ENCODE peak calls at places on chromosomes 16 and 17, in five cellular contexts. U is endothelial cell of umbilical vein, H is SJSA1, Y is stomach, G is aorta. X is an unnamed sample.

GRCh38 chr17:43974541-43975315 is 21.0 kb upstream of the PYY start:
- DNase-seq in U (no peak), Y (no peak), G (no peak), H (no peak), X (no peak)

GRCh38 chr17:63426917-63427308 is 19.2 kb downstream of the CYB561 start:
- DNase-seq in G (no peak), H (no peak), U (no peak), Y (no peak), X (no peak)

GRCh38 chr17:19302791-19303233 is 59.7 kb downstream of the B9D1 start:
- DNase-seq in H (no peak), U (no peak), Y (no peak), G (peak; percentile 54), X (no peak)

GRCh38 chr17:2828396-2829038 is 32.3 kb downstream of the RAP1GAP2 start:
- DNase-seq in U (peak; percentile 44), G (peak; percentile 76), Y (peak; percentile 81), H (peak; percentile 48), X (peak; percentile 40)

GRCh38 chr16:24908716-24909115 is 63.0 kb downstream of the SLC5A11 start:
- DNase-seq in G (no peak), U (no peak), Y (no peak), H (no peak), X (no peak)

GRCh38 chr16:4898811-4899473 is 38.0 kb downstream of the PPL start:
- DNase-seq in Y (no peak), H (no peak), G (no peak), U (no peak), X (no peak)

GRCh38 chr17:34902761-34903325 is 58.4 kb downstream of the CCT6B start:
- DNase-seq in U (no peak), H (no peak), Y (no peak), G (no peak), X (no peak)

GRCh38 chr17:15381707-15382106 is 40.3 kb upstream of the TEKT3 start:
- DNase-seq in G (no peak), U (no peak), H (no peak), Y (no peak), X (peak; percentile 18)

GRCh38 chr16:5653041-5653440 is 555.4 kb upstream of the EEF2KMT start:
- DNase-seq in G (no peak), U (no peak), Y (no peak), H (no peak), X (no peak)

GRCh38 chr17:69609495-69610315 is 195.2 kb downstream of the MAP2K6 start:
- DNase-seq in G (no peak), H (no peak), Y (no peak), U (peak; percentile 69), X (peak; percentile 28)

GRCh38 chr17:47205419-47205963 is 3.7 kb upstream of the MYL4 start:
- DNase-seq in Y (peak; percentile 72), U (no peak), H (peak; percentile 83), G (peak; percentile 68), X (peak; percentile 80)

GRCh38 chr17:61403846-61404701 is 4.4 kb downstream of the TBX2 start:
- DNase-seq in Y (no peak), H (no peak), U (no peak), G (peak; percentile 54), X (no peak)

GRCh38 chr17:7215136-7215638 is 4.4 kb downstream of the DLG4 start:
- DNase-seq in H (no peak), Y (peak; percentile 91), G (no peak), U (no peak), X (no peak)

GRCh38 chr16:83420206-83420760 is 387.5 kb upstream of the HSBP1 start:
- DNase-seq in U (peak; percentile 22), H (peak; percentile 6), Y (no peak), G (no peak), X (peak; percentile 26)

GRCh38 chr16:4378202-4378666 is 6.6 kb downstream of the VASN start:
- DNase-seq in H (no peak), Y (no peak), U (no peak), G (peak; percentile 76), X (no peak)

GRCh38 chr17:41683441-41684007 is 5.2 kb upstream of the EIF1 start:
- DNase-seq in G (no peak), U (no peak), H (no peak), Y (no peak), X (no peak)

GRCh38 chr17:74971069-74971841 is 1.3 kb downstream of the HID1 start:
- DNase-seq in U (no peak), G (no peak), Y (no peak), H (no peak), X (no peak)

GRCh38 chr17:79952265-79952877 is 83.3 kb downstream of the TBC1D16 start:
- DNase-seq in U (no peak), G (no peak), Y (no peak), H (no peak), X (no peak)

GRCh38 chr17:74945543-74945942 is 9.8 kb downstream of the OTOP3 start:
- DNase-seq in U (no peak), G (no peak), Y (no peak), H (no peak), X (no peak)

GRCh38 chr17:33142703-33143299 is 150.3 kb downstream of the ASIC2 start:
- DNase-seq in U (peak; percentile 6), Y (no peak), G (no peak), H (no peak), X (peak; percentile 30)

GRCh38 chr17:80297996-80298560 is 37.4 kb downstream of the RNF213 start:
- DNase-seq in Y (no peak), U (no peak), G (no peak), H (no peak), X (no peak)

GRCh38 chr16:25395528-25395927 is 137.9 kb upstream of the ZKSCAN2 start:
- DNase-seq in Y (no peak), U (no peak), G (no peak), H (no peak), X (no peak)

GRCh38 chr16:72552675-72553074 is 380.7 kb upstream of the PMFBP1 start:
- DNase-seq in Y (no peak), H (peak; percentile 11), U (no peak), G (no peak), X (no peak)

GRCh38 chr16:72554935-72555334 is 383.0 kb upstream of the PMFBP1 start:
- DNase-seq in U (no peak), H (no peak), Y (no peak), G (no peak), X (peak; percentile 6)

GRCh38 chr16:72560617-72561016 is 388.7 kb upstream of the PMFBP1 start:
- DNase-seq in G (no peak), U (no peak), Y (no peak), H (no peak), X (no peak)

GRCh38 chr16:72558501-72558900 is 386.5 kb upstream of the PMFBP1 start:
- DNase-seq in H (no peak), Y (no peak), U (no peak), G (no peak), X (no peak)
- H3K27ac ChIP-seq in H (no peak overlapping the region), Y (no peak overlapping the region), U (no peak overlapping the region), G (no peak overlapping the region), X (no peak overlapping the region)

DNA sequence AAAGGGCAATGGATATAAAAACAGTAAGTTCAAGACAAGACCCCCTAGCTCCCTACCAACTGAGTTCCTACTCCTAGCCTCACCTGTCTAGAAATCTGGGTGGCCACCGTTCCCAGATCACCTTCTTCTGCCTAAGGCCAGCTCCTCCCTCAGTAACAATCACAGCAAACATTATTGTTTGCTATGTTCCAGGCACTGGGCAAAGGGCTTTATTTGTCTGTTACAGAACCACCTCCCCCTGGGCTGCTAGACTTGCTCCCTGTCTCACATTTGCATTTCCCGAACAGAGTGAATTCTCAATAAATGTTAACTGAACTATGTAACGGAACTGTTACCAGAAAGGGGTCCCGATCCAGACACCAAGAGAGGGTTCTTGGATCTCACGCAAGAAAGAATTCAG is 6.8 kb downstream of the LRRC3C start:
- DNase-seq in Y (no peak), U (no peak), H (no peak), G (no peak), X (no peak)
- H3K36me3 ChIP-seq in Y (no peaks in the 10 kb centered on the region), U (no peaks in the 10 kb centered on the region), H (no peaks in the 10 kb centered on the region), G (no peaks in the 10 kb centered on the region), X (no peaks in the 10 kb centered on the region)

DNA sequence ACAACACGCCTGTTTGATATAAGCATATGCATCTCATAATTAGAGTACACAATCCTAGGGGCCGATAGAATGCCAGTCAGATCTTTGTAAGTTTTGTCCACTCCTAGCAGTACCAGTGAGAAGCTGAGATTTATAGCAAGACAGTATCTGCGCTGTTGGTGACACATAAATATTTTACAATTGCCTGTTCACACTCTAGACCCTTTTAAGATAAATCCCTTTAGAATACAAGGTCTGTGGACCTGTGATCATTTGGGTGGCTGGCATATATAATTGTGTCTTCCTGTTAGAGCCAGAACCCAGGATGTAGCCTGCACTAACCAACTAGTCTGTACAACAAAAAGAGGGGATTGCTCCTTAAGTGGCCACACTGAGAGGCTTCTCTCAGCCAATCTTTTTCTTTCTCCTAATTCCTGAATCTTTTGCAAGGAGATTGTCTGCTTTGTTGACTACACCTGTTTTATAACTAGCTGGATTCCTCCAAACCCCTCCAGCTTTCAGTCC is 74.7 kb downstream of the WIPI1 start:
- DNase-seq in G (no peak), Y (no peak), H (peak; percentile 61), U (no peak), X (no peak)
- H3K27ac ChIP-seq in G (no peak overlapping the region), Y (no peak overlapping the region), H (peak overlapping the region; percentile 91), U (peak overlapping the region; percentile 76), X (no peak overlapping the region)

GRCh38 chr17:82942166-82943130 is 102.6 kb upstream of the ZNF750 start:
- DNase-seq in G (no peak), H (no peak), Y (no peak), U (no peak), X (no peak)

GRCh38 chr17:82939213-82940030 is 99.6 kb upstream of the ZNF750 start:
- DNase-seq in Y (no peak), H (no peak), G (no peak), U (no peak), X (no peak)

GRCh38 chr17:82941021-82942001 is 101.5 kb upstream of the ZNF750 start:
- DNase-seq in H (no peak), G (peak; percentile 33), Y (no peak), U (no peak), X (no peak)

GRCh38 chr17:82938486-82939212 is 98.8 kb upstream of the ZNF750 start:
- DNase-seq in Y (no peak), H (no peak), G (peak; percentile 15), U (no peak), X (no peak)

DNA sequence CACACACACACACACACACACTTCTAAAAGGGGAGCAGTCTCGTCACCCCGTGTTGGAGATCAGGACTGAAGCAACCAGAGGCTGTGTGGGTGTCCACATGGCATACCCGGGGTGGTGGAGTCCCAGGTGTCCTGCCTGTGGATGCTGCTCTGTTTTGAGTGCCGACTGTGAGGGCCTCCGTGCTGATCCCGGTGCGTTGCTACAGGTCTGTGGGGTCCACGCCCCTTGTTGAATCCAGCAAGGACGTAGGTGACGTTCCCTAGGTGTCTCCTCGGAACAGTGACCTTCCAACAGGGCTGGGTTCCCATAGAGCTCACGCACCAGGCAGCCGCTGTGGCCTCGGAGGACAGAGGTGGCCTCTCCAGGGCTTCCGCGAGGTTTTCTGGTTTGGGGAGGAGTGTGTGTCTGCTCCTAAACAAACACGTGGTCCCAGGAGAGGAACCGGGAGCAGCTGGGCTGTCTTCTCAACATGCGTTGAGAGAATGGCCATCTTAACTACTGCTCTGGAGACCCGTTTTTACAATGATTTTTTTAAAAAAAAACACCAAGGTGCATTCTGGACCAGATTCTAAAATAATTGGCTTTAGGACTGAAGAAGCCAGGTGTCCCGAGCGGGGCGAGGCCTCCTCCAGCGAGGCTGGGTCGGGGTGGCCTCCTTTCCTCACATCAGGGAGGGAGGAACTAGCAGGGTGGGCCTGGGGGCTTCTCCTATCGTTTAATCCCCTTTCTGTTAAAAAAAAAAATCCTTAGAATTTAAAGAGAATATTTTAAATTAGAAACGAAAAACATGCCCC is 100.6 kb upstream of the ZNF750 start:
- DNase-seq in H (no peak), U (no peak), G (no peak), Y (no peak), X (no peak)
- H3K36me3 ChIP-seq in H (peaks cover 79% of the 10 kb centered on the region), U (peaks cover 48% of the 10 kb centered on the region), G (peaks cover 6% of the 10 kb centered on the region), Y (peaks cover 100% of the 10 kb centered on the region), X (peaks cover 9% of the 10 kb centered on the region)

X was measured in mammary epithelial cell.